ENCODE peak calls at places on chromosomes 16 and 17, in four cellular contexts. One of them, this sample, is unnamed.

GRCh38 chr17:57553991-57554825 is 190.9 kb downstream of the CCDC182 start:
- DNase-seq in neural crest cell: no peak
- DNase-seq in mucosa of descending colon: no peak
- DNase-seq in bronchial epithelial cell: no peak
- DNase-seq in this sample: no peak

GRCh38 chr17:50470451-50470850 is 1.8 kb upstream of the CHAD start:
- DNase-seq in neural crest cell: no peak
- DNase-seq in mucosa of descending colon: peak
- DNase-seq in bronchial epithelial cell: no peak
- DNase-seq in this sample: no peak

GRCh38 chr16:68590201-68590994 is 51.3 kb downstream of the ZFP90 start:
- DNase-seq in neural crest cell: peak
- DNase-seq in mucosa of descending colon: peak
- DNase-seq in bronchial epithelial cell: peak
- DNase-seq in this sample: peak

GRCh38 chr17:62664336-62665120 is 37.1 kb downstream of the MRC2 start:
- DNase-seq in neural crest cell: no peak
- DNase-seq in mucosa of descending colon: no peak
- DNase-seq in bronchial epithelial cell: no peak
- DNase-seq in this sample: no peak

GRCh38 chr17:20300399-20301037 is 166.8 kb downstream of the LGALS9B start:
- DNase-seq in neural crest cell: no peak
- DNase-seq in mucosa of descending colon: no peak
- DNase-seq in bronchial epithelial cell: no peak
- DNase-seq in this sample: no peak

GRCh38 chr17:45809484-45809883 is 25.4 kb downstream of the CRHR1 start:
- DNase-seq in neural crest cell: no peak
- DNase-seq in mucosa of descending colon: no peak
- DNase-seq in bronchial epithelial cell: no peak
- DNase-seq in this sample: no peak

GRCh38 chr17:49151996-49152395 is 19.4 kb downstream of the B4GALNT2 start:
- DNase-seq in neural crest cell: no peak
- DNase-seq in mucosa of descending colon: no peak
- DNase-seq in bronchial epithelial cell: no peak
- DNase-seq in this sample: no peak

GRCh38 chr17:16511515-16511914 is 19.5 kb upstream of the LRRC75A start:
- DNase-seq in neural crest cell: no peak
- DNase-seq in mucosa of descending colon: no peak
- DNase-seq in bronchial epithelial cell: no peak
- DNase-seq in this sample: no peak

GRCh38 chr17:82647593-82648164 is 565 bp downstream of the WDR45B start:
- DNase-seq in neural crest cell: no peak
- DNase-seq in mucosa of descending colon: peak
- DNase-seq in bronchial epithelial cell: no peak
- DNase-seq in this sample: no peak

GRCh38 chr16:68873635-68874471 is 30.5 kb downstream of the TANGO6 start:
- DNase-seq in neural crest cell: no peak
- DNase-seq in mucosa of descending colon: no peak
- DNase-seq in bronchial epithelial cell: no peak
- DNase-seq in this sample: no peak

GRCh38 chr17:73052923-73053322 is 39.6 kb downstream of the SLC39A11 start:
- DNase-seq in neural crest cell: no peak
- DNase-seq in mucosa of descending colon: no peak
- DNase-seq in bronchial epithelial cell: no peak
- DNase-seq in this sample: no peak

GRCh38 chr17:77085916-77086432 is 54.8 kb upstream of the SEC14L1 start:
- DNase-seq in neural crest cell: no peak
- DNase-seq in mucosa of descending colon: no peak
- DNase-seq in bronchial epithelial cell: no peak
- DNase-seq in this sample: no peak

GRCh38 chr16:84088695-84089395 is 27.9 kb downstream of the MBTPS1 start:
- DNase-seq in neural crest cell: no peak
- DNase-seq in mucosa of descending colon: peak
- DNase-seq in bronchial epithelial cell: no peak
- DNase-seq in this sample: no peak

GRCh38 chr16:64773184-64773583 is 348.7 kb downstream of the CDH11 start:
- DNase-seq in neural crest cell: no peak
- DNase-seq in mucosa of descending colon: no peak
- DNase-seq in bronchial epithelial cell: no peak
- DNase-seq in this sample: no peak

GRCh38 chr16:83581082-83581481 is 226.7 kb upstream of the HSBP1 start:
- DNase-seq in neural crest cell: no peak
- DNase-seq in mucosa of descending colon: no peak
- DNase-seq in bronchial epithelial cell: peak
- DNase-seq in this sample: no peak

GRCh38 chr17:69300222-69300621 is 26.7 kb downstream of the ABCA5 start:
- DNase-seq in neural crest cell: no peak
- DNase-seq in mucosa of descending colon: no peak
- DNase-seq in bronchial epithelial cell: no peak
- DNase-seq in this sample: no peak

GRCh38 chr16:51051671-51052070 is 99.4 kb downstream of the SALL1 start:
- DNase-seq in neural crest cell: no peak
- DNase-seq in mucosa of descending colon: no peak
- DNase-seq in bronchial epithelial cell: no peak
- DNase-seq in this sample: no peak

GRCh38 chr16:66930189-66930588 is 4.0 kb downstream of the CIAO2B start:
- DNase-seq in neural crest cell: no peak
- DNase-seq in mucosa of descending colon: no peak
- DNase-seq in bronchial epithelial cell: peak
- DNase-seq in this sample: no peak

GRCh38 chr17:33039874-33040273 is 48.2 kb downstream of the SPACA3 start:
- DNase-seq in neural crest cell: no peak
- DNase-seq in mucosa of descending colon: no peak
- DNase-seq in bronchial epithelial cell: peak
- DNase-seq in this sample: no peak

GRCh38 chr17:8960325-8961144 is 5.0 kb downstream of the PIK3R5 start:
- DNase-seq in neural crest cell: no peak
- DNase-seq in mucosa of descending colon: no peak
- DNase-seq in bronchial epithelial cell: no peak
- DNase-seq in this sample: no peak

GRCh38 chr17:74276561-74277009 is 2.6 kb downstream of the DNAI2 start:
- DNase-seq in neural crest cell: peak
- DNase-seq in mucosa of descending colon: no peak
- DNase-seq in bronchial epithelial cell: no peak
- DNase-seq in this sample: no peak

GRCh38 chr16:53489754-53490153 is 13.3 kb downstream of the AKTIP start:
- DNase-seq in neural crest cell: no peak
- DNase-seq in mucosa of descending colon: no peak
- DNase-seq in bronchial epithelial cell: no peak
- DNase-seq in this sample: no peak

DNA sequence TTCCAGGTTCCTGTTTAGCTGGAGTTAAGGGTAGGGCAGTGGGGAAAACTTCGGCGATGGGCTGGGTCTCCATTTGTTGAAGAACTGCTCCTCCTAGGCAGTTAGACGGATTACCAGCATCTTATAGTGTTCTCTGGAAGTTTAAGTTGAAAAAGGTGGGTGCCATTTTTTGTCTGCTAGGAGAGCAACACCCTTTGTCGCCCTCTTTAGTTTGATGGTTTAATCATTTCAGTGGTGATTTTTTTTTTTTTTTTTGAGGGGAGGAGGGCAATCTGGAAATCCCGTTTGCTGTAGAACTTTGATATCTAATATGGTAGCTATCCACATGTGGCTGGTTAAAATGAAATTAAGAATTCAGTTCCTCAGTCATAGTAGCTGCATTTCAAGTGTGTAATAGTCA is 4.1 kb downstream of the UBFD1 start:
- DNase-seq in neural crest cell: no peak
- DNase-seq in mucosa of descending colon: no peak
- DNase-seq in bronchial epithelial cell: no peak
- DNase-seq in this sample: no peak
- TF ChIP-seq CTCF in neural crest cell: no peak
- TF ChIP-seq CTCF in mucosa of descending colon: no peak
- TF ChIP-seq CTCF in bronchial epithelial cell: no peak
- TF ChIP-seq CTCF in this sample: no peak

DNA sequence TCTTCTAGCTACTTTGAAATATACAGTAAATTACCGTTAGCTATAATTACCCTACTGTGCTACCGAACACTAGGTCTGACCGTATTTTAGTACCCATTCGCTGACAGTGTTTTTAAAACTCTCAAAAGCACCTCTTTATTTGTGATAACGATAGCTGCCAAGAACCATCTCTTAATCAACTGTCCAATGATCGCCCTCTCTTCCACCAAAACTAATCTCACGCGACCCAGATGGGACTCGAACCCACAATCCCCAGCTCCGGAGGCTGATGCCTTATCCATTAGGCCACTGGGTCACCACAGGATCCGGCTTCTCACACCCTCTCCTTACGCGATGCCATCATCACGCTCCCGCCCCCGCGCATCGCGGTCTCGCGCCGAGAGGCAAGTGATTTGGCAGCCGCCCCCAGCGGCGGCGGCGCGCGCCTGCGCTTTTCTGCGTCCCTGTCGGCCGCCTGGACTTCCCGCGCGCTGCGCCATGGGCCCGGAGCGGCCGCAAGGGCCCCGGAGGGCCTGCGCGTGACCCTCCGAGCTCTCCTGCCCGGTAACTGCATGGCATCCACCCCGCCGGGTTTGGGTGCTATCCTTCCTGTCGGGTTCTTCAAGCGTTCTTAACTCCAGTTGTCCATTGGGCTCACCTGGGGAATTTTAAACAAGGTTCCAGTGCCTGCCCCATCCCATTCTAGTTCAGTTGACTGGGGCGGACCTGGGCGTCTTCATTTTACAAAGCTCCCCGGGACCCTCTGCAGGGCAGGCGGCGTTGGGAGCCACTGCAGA is 15.7 kb upstream of the KPNA2 start:
- DNase-seq in neural crest cell: peak
- DNase-seq in mucosa of descending colon: peak
- DNase-seq in bronchial epithelial cell: peak
- DNase-seq in this sample: peak
- TF ChIP-seq CTCF in neural crest cell: peak
- TF ChIP-seq CTCF in mucosa of descending colon: peak
- TF ChIP-seq CTCF in bronchial epithelial cell: peak
- TF ChIP-seq CTCF in this sample: peak

GRCh38 chr17:72033311-72033710 is 87.5 kb upstream of the SOX9 start:
- DNase-seq in neural crest cell: no peak
- DNase-seq in mucosa of descending colon: no peak
- DNase-seq in bronchial epithelial cell: no peak
- DNase-seq in this sample: no peak
- TF ChIP-seq CTCF in neural crest cell: no peak
- TF ChIP-seq CTCF in mucosa of descending colon: no peak
- TF ChIP-seq CTCF in bronchial epithelial cell: no peak
- TF ChIP-seq CTCF in this sample: no peak

DNA sequence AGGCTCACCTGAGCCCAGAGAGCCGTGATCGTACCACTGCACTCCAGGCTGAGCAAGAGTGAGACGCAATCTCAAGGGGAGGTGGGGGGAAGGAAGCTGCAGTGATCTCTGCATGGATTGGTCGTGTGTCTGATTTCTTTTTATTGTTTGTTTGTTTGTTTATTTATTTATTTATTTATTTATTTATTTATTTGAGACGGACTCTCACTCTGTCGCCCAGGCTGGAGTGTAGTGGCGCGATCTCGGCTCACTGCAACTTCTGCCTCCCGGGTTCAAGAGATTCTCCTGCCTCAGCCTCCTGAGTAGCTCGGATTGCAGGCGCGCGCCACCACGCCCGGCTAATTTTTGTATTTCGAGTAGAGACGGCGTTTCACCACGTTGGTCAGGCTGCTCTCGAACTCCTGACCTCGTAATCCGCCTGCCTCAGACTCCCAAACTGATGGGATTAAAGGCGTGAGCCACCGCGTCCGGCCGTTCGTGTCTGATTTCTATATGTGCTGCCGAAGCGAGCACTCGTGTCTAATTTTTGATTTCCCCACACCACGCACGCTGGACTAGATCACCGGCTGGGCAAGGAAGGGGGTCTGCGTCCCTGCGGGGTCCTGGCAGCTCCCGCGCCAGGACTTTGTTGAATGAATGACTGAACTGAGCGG is 448 bp upstream of the TNFRSF12A start:
- DNase-seq in neural crest cell: no peak
- DNase-seq in mucosa of descending colon: no peak
- DNase-seq in bronchial epithelial cell: no peak
- DNase-seq in this sample: no peak
- TF ChIP-seq CTCF in neural crest cell: no peak
- TF ChIP-seq CTCF in mucosa of descending colon: no peak
- TF ChIP-seq CTCF in bronchial epithelial cell: no peak
- TF ChIP-seq CTCF in this sample: no peak

GRCh38 chr17:44633998-44634397 is 22.3 kb upstream of the MEIOC start:
- DNase-seq in neural crest cell: no peak
- DNase-seq in mucosa of descending colon: no peak
- DNase-seq in bronchial epithelial cell: no peak
- DNase-seq in this sample: no peak

GRCh38 chr17:44637066-44637465 is 19.2 kb upstream of the MEIOC start:
- DNase-seq in neural crest cell: no peak
- DNase-seq in mucosa of descending colon: no peak
- DNase-seq in bronchial epithelial cell: no peak
- DNase-seq in this sample: no peak

GRCh38 chr17:44630703-44631102 is 25.6 kb upstream of the MEIOC start:
- DNase-seq in neural crest cell: no peak
- DNase-seq in mucosa of descending colon: no peak
- DNase-seq in bronchial epithelial cell: no peak
- DNase-seq in this sample: no peak

GRCh38 chr17:44636562-44636961 is 19.7 kb upstream of the MEIOC start:
- DNase-seq in neural crest cell: no peak
- DNase-seq in mucosa of descending colon: no peak
- DNase-seq in bronchial epithelial cell: peak
- DNase-seq in this sample: no peak
- TF ChIP-seq CTCF in neural crest cell: peak
- TF ChIP-seq CTCF in mucosa of descending colon: no peak
- TF ChIP-seq CTCF in bronchial epithelial cell: peak
- TF ChIP-seq CTCF in this sample: no peak